ENCODE peak calls at places on chromosomes 2 and 18, in nine cellular contexts. One of them, this sample, is unnamed.

GRCh38 chr18:11883153-11883552 is 25.0 kb downstream of the MPPE1 start:
- DNase-seq in D341Med: no peak
- DNase-seq in DND-41: no peak
- DNase-seq in foreskin fibroblast: no peak
- DNase-seq in HTR-8/SVneo: no peak
- DNase-seq in breast epithelium: no peak
- DNase-seq in omental fat pad: no peak
- DNase-seq in CD8-positive, alpha-beta T cell: no peak
- DNase-seq in memory B cell: no peak
- DNase-seq in this sample: no peak

GRCh38 chr2:1420746-1421480 is 7.7 kb downstream of the TPO start:
- DNase-seq in D341Med: no peak
- DNase-seq in HTR-8/SVneo: no peak
- DNase-seq in CD8-positive, alpha-beta T cell: no peak
- DNase-seq in omental fat pad: no peak
- DNase-seq in DND-41: no peak
- DNase-seq in foreskin fibroblast: no peak
- DNase-seq in breast epithelium: no peak
- DNase-seq in memory B cell: no peak
- DNase-seq in this sample: no peak

GRCh38 chr2:190990132-190990531 is 23.8 kb downstream of the STAT1 start:
- DNase-seq in CD8-positive, alpha-beta T cell: no peak
- DNase-seq in D341Med: no peak
- DNase-seq in foreskin fibroblast: no peak
- DNase-seq in DND-41: no peak
- DNase-seq in HTR-8/SVneo: no peak
- DNase-seq in memory B cell: no peak
- DNase-seq in breast epithelium: no peak
- DNase-seq in omental fat pad: no peak
- DNase-seq in this sample: no peak

GRCh38 chr2:9212661-9213411 is 6.2 kb downstream of the ASAP2 start:
- DNase-seq in foreskin fibroblast: no peak
- DNase-seq in omental fat pad: no peak
- DNase-seq in memory B cell: no peak
- DNase-seq in HTR-8/SVneo: no peak
- DNase-seq in CD8-positive, alpha-beta T cell: no peak
- DNase-seq in DND-41: no peak
- DNase-seq in D341Med: no peak
- DNase-seq in breast epithelium: no peak
- DNase-seq in this sample: no peak

GRCh38 chr2:125405816-125406215 is 1250.1 kb upstream of the GYPC start:
- DNase-seq in memory B cell: no peak
- DNase-seq in HTR-8/SVneo: peak
- DNase-seq in omental fat pad: peak
- DNase-seq in CD8-positive, alpha-beta T cell: no peak
- DNase-seq in DND-41: no peak
- DNase-seq in breast epithelium: no peak
- DNase-seq in foreskin fibroblast: peak
- DNase-seq in D341Med: no peak
- DNase-seq in this sample: no peak

GRCh38 chr18:25467226-25468065 is 115.5 kb upstream of the ZNF521 start:
- DNase-seq in D341Med: no peak
- DNase-seq in breast epithelium: peak
- DNase-seq in HTR-8/SVneo: no peak
- DNase-seq in DND-41: no peak
- DNase-seq in CD8-positive, alpha-beta T cell: no peak
- DNase-seq in foreskin fibroblast: peak
- DNase-seq in memory B cell: no peak
- DNase-seq in omental fat pad: no peak
- DNase-seq in this sample: no peak

GRCh38 chr2:20451761-20452499 is 5.1 kb downstream of the RHOB start:
- DNase-seq in breast epithelium: no peak
- DNase-seq in omental fat pad: no peak
- DNase-seq in CD8-positive, alpha-beta T cell: no peak
- DNase-seq in foreskin fibroblast: no peak
- DNase-seq in memory B cell: no peak
- DNase-seq in D341Med: no peak
- DNase-seq in DND-41: no peak
- DNase-seq in HTR-8/SVneo: no peak
- DNase-seq in this sample: no peak

GRCh38 chr2:10471046-10471571 is 23.0 kb upstream of the ODC1 start:
- DNase-seq in DND-41: no peak
- DNase-seq in breast epithelium: no peak
- DNase-seq in HTR-8/SVneo: no peak
- DNase-seq in omental fat pad: no peak
- DNase-seq in foreskin fibroblast: no peak
- DNase-seq in D341Med: no peak
- DNase-seq in memory B cell: no peak
- DNase-seq in CD8-positive, alpha-beta T cell: no peak
- DNase-seq in this sample: no peak

GRCh38 chr2:26772064-26773001 is 8.2 kb downstream of the SLC35F6 start:
- DNase-seq in CD8-positive, alpha-beta T cell: peak
- DNase-seq in HTR-8/SVneo: no peak
- DNase-seq in D341Med: peak
- DNase-seq in omental fat pad: peak
- DNase-seq in DND-41: no peak
- DNase-seq in breast epithelium: peak
- DNase-seq in memory B cell: no peak
- DNase-seq in foreskin fibroblast: peak
- DNase-seq in this sample: peak

GRCh38 chr2:10331702-10332401 is 29.1 kb downstream of the HPCAL1 start:
- DNase-seq in breast epithelium: no peak
- DNase-seq in CD8-positive, alpha-beta T cell: peak
- DNase-seq in omental fat pad: no peak
- DNase-seq in HTR-8/SVneo: no peak
- DNase-seq in D341Med: no peak
- DNase-seq in foreskin fibroblast: no peak
- DNase-seq in DND-41: no peak
- DNase-seq in memory B cell: peak
- DNase-seq in this sample: no peak

GRCh38 chr2:86566828-86567205 is 3.6 kb upstream of the CHMP3 start:
- DNase-seq in CD8-positive, alpha-beta T cell: no peak
- DNase-seq in breast epithelium: no peak
- DNase-seq in foreskin fibroblast: no peak
- DNase-seq in DND-41: no peak
- DNase-seq in D341Med: no peak
- DNase-seq in omental fat pad: no peak
- DNase-seq in memory B cell: no peak
- DNase-seq in HTR-8/SVneo: no peak
- DNase-seq in this sample: no peak

GRCh38 chr2:202171246-202171833 is 67.1 kb downstream of the SUMO1 start:
- DNase-seq in DND-41: no peak
- DNase-seq in D341Med: no peak
- DNase-seq in breast epithelium: no peak
- DNase-seq in omental fat pad: no peak
- DNase-seq in memory B cell: no peak
- DNase-seq in HTR-8/SVneo: no peak
- DNase-seq in CD8-positive, alpha-beta T cell: no peak
- DNase-seq in foreskin fibroblast: peak
- DNase-seq in this sample: no peak

GRCh38 chr2:64410673-64411072 is 43.3 kb upstream of the LGALSL start:
- DNase-seq in omental fat pad: no peak
- DNase-seq in HTR-8/SVneo: no peak
- DNase-seq in D341Med: no peak
- DNase-seq in memory B cell: no peak
- DNase-seq in foreskin fibroblast: no peak
- DNase-seq in DND-41: no peak
- DNase-seq in breast epithelium: no peak
- DNase-seq in CD8-positive, alpha-beta T cell: no peak
- DNase-seq in this sample: no peak

GRCh38 chr2:208657468-208657867 is 250.9 kb downstream of the PTH2R start:
- DNase-seq in omental fat pad: no peak
- DNase-seq in CD8-positive, alpha-beta T cell: no peak
- DNase-seq in DND-41: no peak
- DNase-seq in HTR-8/SVneo: peak
- DNase-seq in breast epithelium: no peak
- DNase-seq in memory B cell: no peak
- DNase-seq in foreskin fibroblast: no peak
- DNase-seq in D341Med: peak
- DNase-seq in this sample: no peak

GRCh38 chr2:157404363-157404762 is 39.5 kb downstream of the CYTIP start:
- DNase-seq in DND-41: no peak
- DNase-seq in HTR-8/SVneo: no peak
- DNase-seq in foreskin fibroblast: no peak
- DNase-seq in memory B cell: peak
- DNase-seq in CD8-positive, alpha-beta T cell: peak
- DNase-seq in breast epithelium: no peak
- DNase-seq in D341Med: no peak
- DNase-seq in omental fat pad: no peak
- DNase-seq in this sample: no peak

GRCh38 chr18:7021994-7022840 is 95.4 kb downstream of the LAMA1 start:
- DNase-seq in foreskin fibroblast: peak
- DNase-seq in DND-41: no peak
- DNase-seq in HTR-8/SVneo: peak
- DNase-seq in omental fat pad: no peak
- DNase-seq in breast epithelium: no peak
- DNase-seq in D341Med: peak
- DNase-seq in memory B cell: no peak
- DNase-seq in CD8-positive, alpha-beta T cell: no peak
- DNase-seq in this sample: no peak

GRCh38 chr2:222813177-222813843 is 47.5 kb upstream of the ACSL3 start:
- DNase-seq in DND-41: no peak
- DNase-seq in CD8-positive, alpha-beta T cell: no peak
- DNase-seq in HTR-8/SVneo: no peak
- DNase-seq in omental fat pad: no peak
- DNase-seq in foreskin fibroblast: peak
- DNase-seq in D341Med: no peak
- DNase-seq in memory B cell: no peak
- DNase-seq in breast epithelium: no peak
- DNase-seq in this sample: no peak

GRCh38 chr18:28469946-28470345 is 293.0 kb upstream of the CDH2 start:
- DNase-seq in breast epithelium: no peak
- DNase-seq in CD8-positive, alpha-beta T cell: no peak
- DNase-seq in DND-41: no peak
- DNase-seq in omental fat pad: no peak
- DNase-seq in foreskin fibroblast: no peak
- DNase-seq in HTR-8/SVneo: no peak
- DNase-seq in memory B cell: no peak
- DNase-seq in D341Med: no peak
- DNase-seq in this sample: no peak

GRCh38 chr18:55850904-55851303 is 262.9 kb upstream of the TCF4 start:
- DNase-seq in DND-41: no peak
- DNase-seq in memory B cell: no peak
- DNase-seq in HTR-8/SVneo: no peak
- DNase-seq in breast epithelium: no peak
- DNase-seq in omental fat pad: no peak
- DNase-seq in D341Med: no peak
- DNase-seq in CD8-positive, alpha-beta T cell: no peak
- DNase-seq in foreskin fibroblast: no peak
- DNase-seq in this sample: no peak

GRCh38 chr18:36284671-36285295 is 12.7 kb upstream of the FHOD3 start:
- DNase-seq in omental fat pad: peak
- DNase-seq in D341Med: peak
- DNase-seq in foreskin fibroblast: peak
- DNase-seq in memory B cell: peak
- DNase-seq in CD8-positive, alpha-beta T cell: no peak
- DNase-seq in HTR-8/SVneo: peak
- DNase-seq in DND-41: peak
- DNase-seq in breast epithelium: no peak
- DNase-seq in this sample: no peak

GRCh38 chr2:27251786-27252185 is 11.1 kb downstream of the SLC30A3 start:
- DNase-seq in D341Med: no peak
- DNase-seq in memory B cell: no peak
- DNase-seq in breast epithelium: no peak
- DNase-seq in CD8-positive, alpha-beta T cell: no peak
- DNase-seq in DND-41: no peak
- DNase-seq in omental fat pad: no peak
- DNase-seq in foreskin fibroblast: no peak
- DNase-seq in HTR-8/SVneo: no peak
- DNase-seq in this sample: no peak

GRCh38 chr2:212406716-212407115 is 131.9 kb downstream of the ERBB4 start:
- DNase-seq in DND-41: no peak
- DNase-seq in CD8-positive, alpha-beta T cell: no peak
- DNase-seq in breast epithelium: no peak
- DNase-seq in memory B cell: no peak
- DNase-seq in D341Med: no peak
- DNase-seq in foreskin fibroblast: no peak
- DNase-seq in omental fat pad: no peak
- DNase-seq in HTR-8/SVneo: no peak
- DNase-seq in this sample: no peak

This sample was measured in tibial nerve.